ENCODE peak calls at places on chromosomes 16 and 17, in seven cellular contexts. O is astrocyte of the cerebellum; T is NCI-H1417; R is A172; G is stimulated activated naive CD8-positive, alpha-beta T cell treated with anti-CD3 and anti-CD28 coated beads, Interleukin-15, Interleukin-2, amounts not matched to agents 100 U/mL and 50 U/mL, for 24 hours; Y is HEK293T; X is stimulated activated naive CD4-positive, alpha-beta T cell treated with Interleukin-2 at 50 U/mL for 16 hours. C is an unnamed sample.

GRCh38 chr17:18960803-18961511 is 9.0 kb downstream of the SLC5A10 start:
- DNase-seq in Y (peak), T (peak), O (peak), G (peak), R (peak), X (peak), C (no peak)

GRCh38 chr17:76081295-76082210 is 2.6 kb downstream of the ZACN start:
- DNase-seq in Y (no peak), G (no peak), T (no peak), X (no peak), R (no peak), O (no peak), C (no peak)

GRCh38 chr17:30990458-30990857 is 19.6 kb downstream of the RNF135 start:
- DNase-seq in R (no peak), G (no peak), X (no peak), T (no peak), O (no peak), Y (no peak), C (no peak)

GRCh38 chr16:85768225-85768624 is 17.3 kb upstream of the C16orf74 start:
- DNase-seq in O (no peak), R (peak), X (no peak), Y (no peak), G (no peak), T (no peak), C (no peak)

GRCh38 chr17:20262116-20262977 is 205.0 kb downstream of the LGALS9B start:
- DNase-seq in G (no peak), Y (no peak), X (no peak), O (peak), R (no peak), T (no peak), C (no peak)

GRCh38 chr16:89661215-89661614 is 3.6 kb downstream of the SPATA33 start:
- DNase-seq in G (no peak), T (no peak), X (no peak), R (no peak), Y (no peak), O (no peak), C (no peak)

GRCh38 chr16:62225675-62226074 is 189.4 kb upstream of the CDH8 start:
- DNase-seq in R (peak), Y (peak), O (peak), T (peak), X (no peak), G (peak), C (no peak)

GRCh38 chr17:71727723-71728122 is 393.1 kb upstream of the SOX9 start:
- DNase-seq in G (no peak), X (no peak), O (no peak), Y (no peak), R (no peak), T (no peak), C (no peak)

GRCh38 chr16:49779979-49780378 is 75.9 kb downstream of the ZNF423 start:
- DNase-seq in T (peak), X (no peak), R (no peak), O (no peak), Y (no peak), G (no peak), C (no peak)

GRCh38 chr17:3959295-3959899 is 4.8 kb downstream of the ATP2A3 start:
- DNase-seq in G (peak), R (peak), T (peak), O (no peak), X (no peak), Y (no peak), C (no peak)

GRCh38 chr16:674214-674881 is 1.1 kb upstream of the RHBDL1 start:
- DNase-seq in O (no peak), Y (no peak), X (no peak), T (no peak), G (no peak), R (no peak), C (no peak)

GRCh38 chr17:38681096-38681495 is 6.3 kb upstream of the EPOP start:
- DNase-seq in R (no peak), O (no peak), X (no peak), T (no peak), Y (no peak), G (no peak), C (no peak)

GRCh38 chr16:31868701-31869167 is 4.9 kb upstream of the ZNF267 start:
- DNase-seq in Y (peak), R (peak), X (peak), O (peak), G (peak), T (peak), C (no peak)

GRCh38 chr17:44589316-44590071 is 32.2 kb downstream of the FZD2 start:
- DNase-seq in R (no peak), O (no peak), T (no peak), G (no peak), Y (no peak), X (no peak), C (no peak)

GRCh38 chr17:36463916-36464764 is 22.3 kb upstream of the ZNHIT3 start:
- DNase-seq in T (no peak), Y (peak), G (peak), O (peak), X (peak), R (peak), C (peak)

GRCh38 chr17:59105852-59106462 is 723 bp downstream of the TRIM37 start:
- DNase-seq in G (peak), Y (peak), R (peak), O (no peak), X (peak), T (peak), C (no peak)

GRCh38 chr17:2634361-2634960 is 41.0 kb downstream of the PAFAH1B1 start:
- DNase-seq in T (peak), R (peak), X (no peak), G (no peak), Y (no peak), O (peak), C (peak)

GRCh38 chr17:62740066-62740465 is 68.0 kb downstream of the MARCHF10 start:
- DNase-seq in X (no peak), Y (no peak), T (no peak), G (no peak), O (no peak), R (no peak), C (no peak)

GRCh38 chr17:76670020-76670707 is 26.6 kb upstream of the ST6GALNAC1 start:
- DNase-seq in Y (peak), R (no peak), O (no peak), T (no peak), G (no peak), X (no peak), C (no peak)

GRCh38 chr16:30054959-30055553 is 10.5 kb upstream of the ALDOA start:
- DNase-seq in T (no peak), O (no peak), G (peak), Y (peak), X (peak), R (no peak), C (no peak)

GRCh38 chr16:72913551-72913950 is 134.4 kb downstream of the ZFHX3 start:
- DNase-seq in T (no peak), G (no peak), Y (no peak), R (no peak), X (no peak), O (no peak), C (no peak)

GRCh38 chr17:13520899-13521572 is 80.7 kb downstream of the HS3ST3A1 start:
- DNase-seq in X (no peak), R (peak), O (peak), T (no peak), G (no peak), Y (no peak), C (no peak)

GRCh38 chr17:76124582-76125390 is 16.3 kb downstream of the FOXJ1 start:
- DNase-seq in Y (peak), R (peak), X (no peak), O (no peak), T (no peak), G (no peak), C (no peak)

GRCh38 chr16:2919511-2920255 is 8.0 kb downstream of the FLYWCH1 start:
- DNase-seq in G (peak), O (peak), R (peak), Y (peak), T (peak), X (peak), C (no peak)

GRCh38 chr16:3119286-3119685 is 6.9 kb downstream of the ZNF205 start:
- DNase-seq in X (no peak), T (no peak), G (no peak), O (no peak), Y (no peak), R (no peak), C (no peak)

GRCh38 chr16:58012481-58012880 is 11.3 kb downstream of the USB1 start:
- DNase-seq in X (no peak), R (no peak), Y (no peak), G (no peak), O (no peak), T (no peak), C (no peak)

GRCh38 chr16:87206646-87207451 is 110.3 kb downstream of the C16orf95 start:
- DNase-seq in R (peak), T (no peak), X (no peak), G (no peak), Y (no peak), O (no peak), C (no peak)

GRCh38 chr16:81366316-81366932 is 51.7 kb downstream of the GAN start:
- DNase-seq in T (peak), X (no peak), G (no peak), O (peak), R (peak), Y (peak), C (no peak)

GRCh38 chr17:45149037-45149668 is 878 bp downstream of the HEXIM1 start:
- DNase-seq in R (peak), X (peak), T (peak), Y (peak), G (peak), O (no peak), C (no peak)

GRCh38 chr17:78879679-78880186 is 23.3 kb downstream of the CEP295NL start:
- DNase-seq in Y (no peak), T (no peak), G (peak), X (no peak), R (peak), O (peak), C (no peak)

GRCh38 chr17:28949185-28950016 is 1.9 kb downstream of the PHF12 start:
- DNase-seq in T (peak), Y (no peak), R (no peak), X (peak), G (peak), O (no peak), C (no peak)

GRCh38 chr17:79960788-79961522 is 74.7 kb downstream of the TBC1D16 start:
- DNase-seq in O (no peak), X (no peak), R (peak), G (no peak), T (no peak), Y (no peak), C (no peak)

GRCh38 chr17:32519769-32520701 is 33.2 kb downstream of the CDK5R1 start:
- DNase-seq in X (peak), R (peak), T (peak), Y (no peak), O (no peak), G (peak), C (no peak)